ENCODE peak calls at places on chromosomes 1 and 21, in four cellular contexts. X is trophoblast cell, Z is H1, T is mesenchymal stem cell. J is an unnamed sample.

GRCh38 chr1:65260851-65261473 is 48.4 kb upstream of the DNAJC6 start:
- DNase-seq in T (peak; percentile 91), Z (no peak), X (no peak), J (peak; percentile 81)

GRCh38 chr1:159843459-159843858 is 16.8 kb downstream of the SLAMF8 start:
- DNase-seq in Z (no peak), X (no peak), T (no peak), J (no peak)

GRCh38 chr1:238991730-238992490 is 394.5 kb upstream of the CHRM3 start:
- DNase-seq in X (no peak), T (no peak), Z (no peak), J (no peak)

GRCh38 chr1:95067069-95067468 is 5.7 kb downstream of the ALG14 start:
- DNase-seq in Z (no peak), T (no peak), X (no peak), J (no peak)

GRCh38 chr1:2610036-2610720 is 22.6 kb downstream of the MMEL1 start:
- DNase-seq in T (no peak), Z (no peak), X (no peak), J (no peak)

GRCh38 chr1:69315823-69316222 is 251.9 kb upstream of the LRRC7 start:
- DNase-seq in T (no peak), X (peak; percentile 90), Z (no peak), J (peak; percentile 41)

GRCh38 chr21:46182548-46183336 is 1.5 kb downstream of the SPATC1L start:
- DNase-seq in X (no peak), Z (no peak), T (peak; percentile 27), J (no peak)

GRCh38 chr1:56803561-56804156 is 15.5 kb downstream of the FYB2 start:
- DNase-seq in X (peak; percentile 66), Z (no peak), T (peak; percentile 34), J (peak; percentile 78)

GRCh38 chr1:21317035-21317689 is 26.9 kb upstream of the ECE1 start:
- DNase-seq in X (peak; percentile 67), Z (no peak), T (peak; percentile 93), J (no peak)

GRCh38 chr1:149942207-149942606 is 5.5 kb upstream of the MTMR11 start:
- DNase-seq in X (no peak), T (peak; percentile 57), Z (no peak), J (peak; percentile 81)

GRCh38 chr1:9181176-9181906 is 52.4 kb upstream of the GPR157 start:
- DNase-seq in Z (no peak), X (no peak), T (peak; percentile 79), J (peak; percentile 72)

GRCh38 chr1:90201467-90202358 is 206.8 kb downstream of the ZNF326 start:
- DNase-seq in T (peak; percentile 47), X (peak; percentile 79), Z (no peak), J (no peak)

GRCh38 chr21:45586289-45586858 is 44.1 kb upstream of the SLC19A1 start:
- DNase-seq in Z (no peak), T (no peak), X (no peak), J (no peak)

GRCh38 chr1:4512622-4513021 is 141.8 kb upstream of the AJAP1 start:
- DNase-seq in X (no peak), T (no peak), Z (no peak), J (no peak)

GRCh38 chr1:228911225-228911624 is 175.9 kb downstream of the RHOU start:
- DNase-seq in Z (no peak), T (no peak), X (no peak), J (no peak)

GRCh38 chr1:201016943-201017827 is 6.3 kb downstream of the KIF21B start:
- DNase-seq in Z (no peak), X (no peak), T (peak; percentile 48), J (peak; percentile 26)

GRCh38 chr1:80392529-80392928 is 1386.0 kb upstream of the ADGRL4 start:
- DNase-seq in T (peak; percentile 9), Z (no peak), X (no peak), J (no peak)

GRCh38 chr1:206606867-206607266 is 5.4 kb downstream of the EIF2D start:
- DNase-seq in T (peak; percentile 56), Z (no peak), X (no peak), J (peak; percentile 65)

GRCh38 chr1:193926956-193927355 is 740.5 kb upstream of the B3GALT2 start:
- DNase-seq in T (no peak), Z (no peak), X (no peak), J (no peak)

GRCh38 chr1:211628446-211628845 is 47.0 kb downstream of the NEK2 start:
- DNase-seq in X (no peak), Z (no peak), T (no peak), J (no peak)

GRCh38 chr1:62962794-62963776 is 179.2 kb downstream of the ATG4C start:
- DNase-seq in X (peak; percentile 28), T (peak; percentile 24), Z (peak; percentile 81), J (peak; percentile 88)

GRCh38 chr1:88946845-88947244 is 45.6 kb downstream of the KYAT3 start:
- DNase-seq in X (no peak), T (no peak), Z (no peak), J (no peak)

GRCh38 chr1:3306583-3307285 is 147.7 kb upstream of the ARHGEF16 start:
- DNase-seq in X (no peak), Z (no peak), T (peak; percentile 49), J (no peak)

GRCh38 chr1:62194651-62195282 is at the start of gene L1TD1:
- DNase-seq in X (peak; percentile 28), T (no peak), Z (peak; percentile 91), J (peak; percentile 98)

GRCh38 chr1:189158155-189158554 is 1319.5 kb downstream of the BRINP3 start:
- DNase-seq in Z (no peak), T (no peak), X (no peak), J (peak; percentile 38)

GRCh38 chr1:109979489-109980091 is 5.0 kb upstream of the AHCYL1 start:
- DNase-seq in T (peak; percentile 83), Z (no peak), X (no peak), J (no peak)

GRCh38 chr1:25255711-25256577 is 8.7 kb upstream of the RSRP1 start:
- DNase-seq in X (peak; percentile 83), T (no peak), Z (no peak), J (peak; percentile 38)

GRCh38 chr1:191025896-191026642 is 548.4 kb upstream of the BRINP3 start:
- DNase-seq in Z (no peak), X (no peak), T (no peak), J (no peak)

GRCh38 chr1:21663251-21663950 is 5.8 kb downstream of the RAP1GAP start:
- DNase-seq in T (no peak), X (no peak), Z (no peak), J (no peak)

GRCh38 chr1:58943776-58944175 is 159.9 kb upstream of the JUN start:
- DNase-seq in Z (no peak), X (no peak), T (no peak), J (no peak)

GRCh38 chr1:196891251-196891650 is 3.4 kb downstream of the CFHR4 start:
- DNase-seq in X (no peak), T (no peak), Z (no peak), J (no peak)

GRCh38 chr1:92804721-92805169 is 19.8 kb upstream of the EVI5 start:
- DNase-seq in Z (no peak), X (peak; percentile 92), T (peak; percentile 98), J (peak; percentile 98)

GRCh38 chr1:198467342-198467741 is 73.1 kb downstream of the ATP6V1G3 start:
- DNase-seq in T (no peak), Z (no peak), X (no peak), J (no peak)

GRCh38 chr1:3070654-3071506 is 1.9 kb downstream of the PRDM16 start:
- DNase-seq in X (no peak), Z (no peak), T (no peak), J (no peak)

GRCh38 chr1:17119076-17119743 is at the start of gene PADI2:
- DNase-seq in X (peak; percentile 48), Z (no peak), T (peak; percentile 44), J (peak; percentile 66)

GRCh38 chr21:41659791-41660560 is 106.9 kb downstream of the RIPK4 start:
- DNase-seq in Z (no peak), X (no peak), T (no peak), J (no peak)

GRCh38 chr1:96481410-96481809 is 240.2 kb upstream of the PTBP2 start:
- DNase-seq in T (no peak), X (no peak), Z (no peak), J (no peak)

GRCh38 chr1:178528963-178529355 is 16.1 kb downstream of the TEX35 start:
- DNase-seq in X (no peak), T (no peak), Z (no peak), J (no peak)
- H2BK120ac ChIP-seq in X (no peak overlapping the region), T (no peak overlapping the region), Z (no peak overlapping the region), J (no peak overlapping the region)

DNA sequence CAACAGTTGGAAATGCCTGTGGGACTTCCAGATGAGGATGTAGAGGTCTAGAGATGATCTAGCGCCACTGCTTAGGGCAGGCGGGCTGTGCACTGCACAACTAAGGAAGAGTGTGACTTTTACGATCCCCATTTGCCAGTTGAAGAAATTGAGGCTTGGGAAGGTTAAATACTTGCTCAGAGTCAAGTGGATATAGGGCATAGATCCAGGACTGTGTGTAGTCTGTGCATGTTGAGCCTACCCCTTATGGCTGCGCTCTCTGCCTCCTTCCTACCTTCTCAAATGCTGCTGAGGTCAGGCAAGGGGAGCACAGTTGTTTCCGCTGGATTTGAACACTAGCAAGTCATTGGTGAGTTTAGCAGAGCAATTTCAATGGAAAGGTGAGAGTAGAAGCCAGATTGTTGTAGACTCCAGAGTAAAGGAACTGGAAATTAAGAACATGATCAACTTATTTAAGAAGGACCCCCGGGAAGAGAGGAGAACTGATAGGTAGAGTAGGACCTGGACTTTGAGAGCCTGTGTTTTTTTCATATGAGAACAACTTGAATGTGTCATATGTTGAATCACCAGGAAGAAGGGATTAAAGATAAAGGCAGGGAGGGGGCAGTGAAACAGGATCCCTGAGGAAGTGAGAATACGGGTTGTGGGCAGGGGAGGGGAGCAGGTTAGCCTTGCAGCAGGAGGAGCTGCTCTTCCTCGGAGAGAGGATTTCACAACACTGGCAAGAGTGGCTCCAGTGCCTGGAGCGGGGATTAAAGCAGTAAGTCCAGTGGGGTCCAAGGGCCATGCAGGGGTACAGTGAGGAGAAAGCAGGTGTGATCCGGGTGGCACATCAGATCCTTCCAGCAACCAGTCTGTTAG is 2.7 kb downstream of the CAPN2 start:
- DNase-seq in X (peak; percentile 83), T (peak; percentile 92), Z (no peak), J (peak; percentile 94)
- H2BK120ac ChIP-seq in X (peak overlapping the region; percentile 48), T (peak overlapping the region; percentile 7), Z (no peak overlapping the region), J (no peak overlapping the region)

GRCh38 chr21:32350981-32351380 is 41.8 kb downstream of the URB1 start:
- DNase-seq in Z (no peak), X (no peak), T (no peak), J (no peak)
- H2BK120ac ChIP-seq in Z (no peak overlapping the region), X (no peak overlapping the region), T (no peak overlapping the region), J (no peak overlapping the region)

DNA sequence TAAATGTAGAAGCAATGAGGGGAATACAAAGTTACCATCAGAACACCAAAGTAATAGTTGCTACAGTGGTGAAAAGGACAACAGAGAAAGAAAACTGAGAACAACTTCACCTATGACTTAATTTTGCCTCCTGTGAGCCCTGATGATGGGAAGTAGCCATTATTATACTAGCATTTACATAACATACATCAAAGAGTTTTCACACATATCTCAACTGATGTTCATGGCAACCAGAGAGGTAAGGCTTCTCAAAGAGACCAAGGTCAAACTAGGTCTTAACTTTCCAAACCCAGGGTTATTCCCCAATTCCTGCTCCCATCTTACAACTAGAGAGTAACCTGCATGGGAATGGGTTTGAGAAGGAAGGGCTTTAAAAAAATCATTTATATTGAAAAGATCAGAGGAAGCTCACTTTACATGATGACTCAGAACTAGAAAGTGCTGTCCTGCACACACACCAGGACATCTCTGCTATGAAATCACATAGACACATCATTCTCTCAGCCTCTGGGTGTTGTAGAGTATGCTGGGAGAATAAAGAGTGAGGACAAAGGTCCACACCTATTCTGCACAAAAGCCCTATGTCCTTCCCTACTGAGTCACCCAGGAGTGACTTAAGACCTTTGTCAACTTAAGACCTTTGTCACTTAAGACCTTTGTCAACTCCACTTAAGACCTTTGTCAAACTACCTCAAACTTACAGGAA is 179.7 kb downstream of the TNFSF18 start:
- DNase-seq in T (peak; percentile 28), X (no peak), Z (no peak), J (no peak)
- H2BK120ac ChIP-seq in T (no peak overlapping the region), X (no peak overlapping the region), Z (no peak overlapping the region), J (no peak overlapping the region)

GRCh38 chr1:153857505-153857904 is 65.3 kb downstream of the GATAD2B start:
- DNase-seq in Z (no peak), X (no peak), T (no peak), J (no peak)
- H2BK120ac ChIP-seq in Z (no peak overlapping the region), X (no peak overlapping the region), T (no peak overlapping the region), J (no peak overlapping the region)

J was measured in mesendoderm.